ENCODE peak calls at places on chromosomes 16 and 17, in eight cellular contexts. R, Y, K, I, H, E, F and L are unnamed samples.

GRCh38 chr16:10180771-10181163 is 1.5 kb downstream of the GRIN2A start:
- DNase-seq in R (no peak), Y (peak), K (peak), I (no peak), H (peak), E (peak), F (peak), L (peak)

GRCh38 chr17:4499431-4500187 is 928 bp downstream of the SPNS2 start:
- DNase-seq in R (no peak), Y (peak), K (peak), I (no peak), H (peak), E (peak), F (no peak), L (no peak)

GRCh38 chr16:4704491-4704890 is 11.1 kb downstream of the NUDT16L1 start:
- DNase-seq in R (no peak), Y (no peak), K (no peak), I (no peak), H (no peak), E (no peak), F (no peak), L (no peak)

GRCh38 chr17:72338304-72338703 is 217.5 kb downstream of the SOX9 start:
- DNase-seq in R (no peak), Y (no peak), K (no peak), I (no peak), H (no peak), E (no peak), F (no peak), L (no peak)

GRCh38 chr17:10311131-10311530 is 61.7 kb downstream of the MYH13 start:
- DNase-seq in R (no peak), Y (no peak), K (no peak), I (no peak), H (no peak), E (no peak), F (no peak), L (no peak)

GRCh38 chr16:8137581-8137980 is 452.7 kb downstream of the TMEM114 start:
- DNase-seq in R (no peak), Y (no peak), K (no peak), I (no peak), H (no peak), E (no peak), F (no peak), L (no peak)

GRCh38 chr17:38584350-38584925 is 21.3 kb downstream of the SRCIN1 start:
- DNase-seq in R (peak), Y (peak), K (peak), I (peak), H (peak), E (peak), F (peak), L (peak)

GRCh38 chr17:39564201-39564828 is 43.4 kb downstream of the NEUROD2 start:
- DNase-seq in R (no peak), Y (no peak), K (peak), I (no peak), H (no peak), E (no peak), F (no peak), L (peak)

GRCh38 chr17:9350083-9350482 is 225.5 kb downstream of the STX8 start:
- DNase-seq in R (no peak), Y (peak), K (no peak), I (peak), H (no peak), E (no peak), F (no peak), L (no peak)

GRCh38 chr17:43308999-43309398 is 75.2 kb upstream of the RNU2-1 start:
- DNase-seq in R (no peak), Y (no peak), K (no peak), I (no peak), H (no peak), E (no peak), F (no peak), L (no peak)

GRCh38 chr17:11899494-11899893 is 97.8 kb downstream of the ZNF18 start:
- DNase-seq in R (no peak), Y (no peak), K (no peak), I (no peak), H (no peak), E (no peak), F (no peak), L (no peak)

GRCh38 chr17:21169496-21169895 is 42.7 kb downstream of the DHRS7B start:
- DNase-seq in R (no peak), Y (no peak), K (no peak), I (no peak), H (no peak), E (no peak), F (no peak), L (no peak)

GRCh38 chr17:18377437-18378204 is at the start of gene EVPLL:
- DNase-seq in R (peak), Y (no peak), K (peak), I (peak), H (no peak), E (no peak), F (no peak), L (peak)
- TF ChIP-seq CTCF in R (no peak), Y (no peak), K (no peak), I (no peak), H (no peak), E (peak), F (no peak), L (no peak)

GRCh38 chr16:50593410-50594139 is 45.4 kb downstream of the NKD1 start:
- DNase-seq in R (no peak), Y (no peak), K (peak), I (no peak), H (peak), E (no peak), F (no peak), L (no peak)
- TF ChIP-seq CTCF in R (no peak), Y (peak), K (peak), I (no peak), H (peak), E (peak), F (peak), L (no peak)

GRCh38 chr16:88406096-88407041 is 23.6 kb downstream of the ZNF469 start:
- DNase-seq in R (no peak), Y (no peak), K (no peak), I (no peak), H (no peak), E (no peak), F (no peak), L (no peak)
- TF ChIP-seq CTCF in R (no peak), Y (no peak), K (peak), I (no peak), H (no peak), E (no peak), F (peak), L (no peak)

DNA sequence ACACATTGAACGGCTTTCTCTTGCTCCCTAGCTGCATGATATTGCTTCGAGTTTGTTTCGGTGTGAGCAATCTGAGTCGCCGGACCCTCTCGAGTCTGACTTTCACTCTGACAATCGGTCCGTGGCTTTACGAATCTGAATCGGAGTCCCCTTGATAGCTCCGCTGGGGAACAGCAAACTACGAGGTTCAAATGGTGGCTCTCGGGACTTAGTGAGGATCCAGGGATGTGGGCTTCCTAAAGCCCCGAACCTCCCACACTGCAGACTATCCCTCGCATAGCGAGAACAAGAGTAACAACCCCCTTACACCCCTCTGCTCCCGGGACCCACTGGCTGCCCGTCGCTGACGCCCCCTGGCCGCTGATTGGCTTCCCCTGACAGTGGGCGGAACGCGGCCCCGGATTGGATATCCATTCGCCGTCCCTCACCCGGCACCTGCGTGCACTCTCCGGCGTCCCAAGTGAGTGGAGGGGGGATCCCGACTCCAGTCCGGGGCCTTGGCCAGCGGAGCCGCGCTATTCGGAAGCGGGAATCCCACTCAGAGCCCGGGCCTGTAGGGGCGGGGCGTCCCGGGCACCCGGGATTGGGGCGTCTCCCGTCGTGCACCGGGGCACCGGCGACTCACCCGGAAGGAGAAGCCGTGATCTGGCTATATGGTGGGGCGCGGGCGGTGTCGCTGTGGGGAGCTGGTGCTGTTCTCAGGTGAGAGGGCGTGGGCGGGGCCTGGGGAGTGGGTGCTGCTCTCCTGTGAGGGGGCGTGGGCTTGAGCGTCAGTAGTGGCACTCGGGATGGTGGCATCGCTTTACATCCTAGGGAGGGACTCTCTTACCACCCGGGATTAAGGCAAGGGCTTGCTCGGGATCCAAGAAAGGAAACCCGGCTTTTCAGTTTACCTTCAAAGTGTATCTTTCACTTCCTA is at the start of gene SNX11:
- DNase-seq in R (peak), Y (peak), K (peak), I (peak), H (peak), E (peak), F (peak), L (peak)
- TF ChIP-seq CTCF in R (peak), Y (peak), K (no peak), I (peak), H (no peak), E (no peak), F (no peak), L (no peak)

GRCh38 chr17:6894206-6894528 is 62.6 kb upstream of the TEKT1 start:
- DNase-seq in R (no peak), Y (peak), K (peak), I (no peak), H (no peak), E (peak), F (no peak), L (peak)
- TF ChIP-seq CTCF in R (no peak), Y (peak), K (peak), I (peak), H (peak), E (peak), F (peak), L (peak)

GRCh38 chr17:36657763-36658490 is 56.5 kb downstream of the MRM1 start:
- DNase-seq in R (peak), Y (no peak), K (peak), I (no peak), H (peak), E (no peak), F (peak), L (peak)
- TF ChIP-seq CTCF in R (no peak), Y (peak), K (peak), I (no peak), H (peak), E (peak), F (peak), L (peak)

DNA sequence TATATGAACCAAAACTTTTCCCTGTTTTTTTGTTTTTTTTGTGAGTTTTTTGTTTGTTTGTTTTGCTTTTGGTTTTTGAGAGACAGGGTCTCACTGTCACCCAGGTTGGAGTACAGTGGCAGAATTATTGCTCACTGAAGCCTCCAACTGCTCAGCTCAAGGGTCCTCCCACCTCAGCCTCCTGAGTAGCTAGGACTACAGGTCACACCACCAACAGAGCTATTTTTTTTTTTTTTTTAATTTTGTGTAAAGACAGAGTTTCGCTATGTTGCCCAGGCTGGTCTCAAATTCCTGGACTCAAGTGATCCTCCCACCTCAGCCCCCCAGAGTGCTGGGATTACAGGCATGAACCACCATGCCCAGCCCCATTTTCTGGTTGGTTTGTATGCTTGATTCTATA is 28.6 kb downstream of the CMTM4 start:
- DNase-seq in R (no peak), Y (no peak), K (no peak), I (no peak), H (no peak), E (no peak), F (no peak), L (no peak)
- TF ChIP-seq CTCF in R (no peak), Y (no peak), K (no peak), I (no peak), H (no peak), E (no peak), F (no peak), L (no peak)